ENCODE peak calls at places on chromosomes 12 and 14, in ten cellular contexts. One of them, this sample, is unnamed.

GRCh38 chr14:95407342-95407741 is 87.6 kb upstream of the CLMN start:
- DNase-seq in transverse colon: no peak
- DNase-seq in A549: no peak
- DNase-seq in GM23338: no peak
- DNase-seq in foreskin fibroblast: no peak
- DNase-seq in retinal pigment epithelial cell: no peak
- DNase-seq in fibroblast of the aortic adventitia: no peak
- DNase-seq in CD8-positive, alpha-beta T cell: no peak
- DNase-seq in breast epithelium: no peak
- DNase-seq in AG04450: no peak
- DNase-seq in this sample: no peak

GRCh38 chr12:111435661-111436201 is 30.0 kb downstream of the SH2B3 start:
- DNase-seq in AG04450: no peak
- DNase-seq in GM23338: no peak
- DNase-seq in CD8-positive, alpha-beta T cell: no peak
- DNase-seq in fibroblast of the aortic adventitia: no peak
- DNase-seq in foreskin fibroblast: peak
- DNase-seq in transverse colon: no peak
- DNase-seq in A549: no peak
- DNase-seq in retinal pigment epithelial cell: no peak
- DNase-seq in breast epithelium: no peak
- DNase-seq in this sample: no peak

GRCh38 chr14:100325958-100326357 is 2.8 kb downstream of the SLC25A47 start:
- DNase-seq in AG04450: no peak
- DNase-seq in fibroblast of the aortic adventitia: no peak
- DNase-seq in transverse colon: no peak
- DNase-seq in GM23338: no peak
- DNase-seq in retinal pigment epithelial cell: no peak
- DNase-seq in foreskin fibroblast: no peak
- DNase-seq in breast epithelium: no peak
- DNase-seq in CD8-positive, alpha-beta T cell: no peak
- DNase-seq in A549: no peak
- DNase-seq in this sample: no peak

GRCh38 chr14:101352567-101352966 is 208.7 kb upstream of the DIO3 start:
- DNase-seq in A549: no peak
- DNase-seq in foreskin fibroblast: no peak
- DNase-seq in AG04450: no peak
- DNase-seq in retinal pigment epithelial cell: no peak
- DNase-seq in breast epithelium: no peak
- DNase-seq in GM23338: no peak
- DNase-seq in fibroblast of the aortic adventitia: no peak
- DNase-seq in transverse colon: no peak
- DNase-seq in CD8-positive, alpha-beta T cell: no peak
- DNase-seq in this sample: no peak

GRCh38 chr14:73787760-73788508 is 63.7 kb upstream of the PTGR2 start:
- DNase-seq in AG04450: no peak
- DNase-seq in foreskin fibroblast: peak
- DNase-seq in fibroblast of the aortic adventitia: peak
- DNase-seq in retinal pigment epithelial cell: no peak
- DNase-seq in CD8-positive, alpha-beta T cell: no peak
- DNase-seq in GM23338: no peak
- DNase-seq in transverse colon: no peak
- DNase-seq in breast epithelium: no peak
- DNase-seq in A549: no peak
- DNase-seq in this sample: no peak

GRCh38 chr14:100722367-100722766 is 4.3 kb upstream of the DLK1 start:
- DNase-seq in AG04450: no peak
- DNase-seq in CD8-positive, alpha-beta T cell: no peak
- DNase-seq in GM23338: no peak
- DNase-seq in retinal pigment epithelial cell: no peak
- DNase-seq in fibroblast of the aortic adventitia: no peak
- DNase-seq in foreskin fibroblast: no peak
- DNase-seq in A549: no peak
- DNase-seq in transverse colon: no peak
- DNase-seq in breast epithelium: no peak
- DNase-seq in this sample: no peak

GRCh38 chr12:4273651-4274395 is at the start of gene CCND2:
- DNase-seq in transverse colon: peak
- DNase-seq in retinal pigment epithelial cell: no peak
- DNase-seq in CD8-positive, alpha-beta T cell: peak
- DNase-seq in GM23338: peak
- DNase-seq in fibroblast of the aortic adventitia: peak
- DNase-seq in foreskin fibroblast: peak
- DNase-seq in breast epithelium: no peak
- DNase-seq in A549: peak
- DNase-seq in AG04450: no peak
- DNase-seq in this sample: peak

GRCh38 chr14:49959822-49960408 is 67.0 kb downstream of the ARF6 start:
- DNase-seq in GM23338: no peak
- DNase-seq in fibroblast of the aortic adventitia: no peak
- DNase-seq in retinal pigment epithelial cell: no peak
- DNase-seq in CD8-positive, alpha-beta T cell: no peak
- DNase-seq in transverse colon: peak
- DNase-seq in A549: no peak
- DNase-seq in breast epithelium: no peak
- DNase-seq in foreskin fibroblast: no peak
- DNase-seq in AG04450: no peak
- DNase-seq in this sample: no peak

GRCh38 chr12:129900306-129900705 is 3.5 kb downstream of the TMEM132D start:
- DNase-seq in CD8-positive, alpha-beta T cell: no peak
- DNase-seq in foreskin fibroblast: no peak
- DNase-seq in fibroblast of the aortic adventitia: no peak
- DNase-seq in breast epithelium: no peak
- DNase-seq in retinal pigment epithelial cell: no peak
- DNase-seq in A549: no peak
- DNase-seq in transverse colon: no peak
- DNase-seq in AG04450: no peak
- DNase-seq in GM23338: no peak
- DNase-seq in this sample: no peak

GRCh38 chr12:112424126-112424525 is 5.4 kb downstream of the PTPN11 start:
- DNase-seq in foreskin fibroblast: no peak
- DNase-seq in A549: no peak
- DNase-seq in CD8-positive, alpha-beta T cell: no peak
- DNase-seq in GM23338: no peak
- DNase-seq in AG04450: no peak
- DNase-seq in transverse colon: no peak
- DNase-seq in retinal pigment epithelial cell: no peak
- DNase-seq in breast epithelium: no peak
- DNase-seq in fibroblast of the aortic adventitia: no peak
- DNase-seq in this sample: no peak

GRCh38 chr12:51901121-51901812 is 6.0 kb upstream of the ACVRL1 start:
- DNase-seq in breast epithelium: no peak
- DNase-seq in CD8-positive, alpha-beta T cell: no peak
- DNase-seq in AG04450: no peak
- DNase-seq in fibroblast of the aortic adventitia: no peak
- DNase-seq in foreskin fibroblast: no peak
- DNase-seq in transverse colon: peak
- DNase-seq in retinal pigment epithelial cell: no peak
- DNase-seq in A549: no peak
- DNase-seq in GM23338: no peak
- DNase-seq in this sample: no peak

GRCh38 chr12:30752255-30752654 is 2.5 kb downstream of the CAPRIN2 start:
- DNase-seq in CD8-positive, alpha-beta T cell: no peak
- DNase-seq in transverse colon: no peak
- DNase-seq in retinal pigment epithelial cell: no peak
- DNase-seq in AG04450: no peak
- DNase-seq in fibroblast of the aortic adventitia: no peak
- DNase-seq in breast epithelium: no peak
- DNase-seq in A549: no peak
- DNase-seq in foreskin fibroblast: no peak
- DNase-seq in GM23338: no peak
- DNase-seq in this sample: no peak
- H3K4me3 ChIP-seq in CD8-positive, alpha-beta T cell: no peak
- H3K4me3 ChIP-seq in transverse colon: no peak
- H3K4me3 ChIP-seq in retinal pigment epithelial cell: no peak
- H3K4me3 ChIP-seq in AG04450: no peak
- H3K4me3 ChIP-seq in fibroblast of the aortic adventitia: peak
- H3K4me3 ChIP-seq in breast epithelium: no peak
- H3K4me3 ChIP-seq in A549: no peak
- H3K4me3 ChIP-seq in foreskin fibroblast: no peak
- H3K4me3 ChIP-seq in GM23338: peak
- H3K4me3 ChIP-seq in this sample: no peak

GRCh38 chr14:32693114-32693513 is 245.6 kb upstream of the NPAS3 start:
- DNase-seq in foreskin fibroblast: peak
- DNase-seq in retinal pigment epithelial cell: peak
- DNase-seq in A549: no peak
- DNase-seq in GM23338: peak
- DNase-seq in breast epithelium: no peak
- DNase-seq in AG04450: no peak
- DNase-seq in transverse colon: peak
- DNase-seq in CD8-positive, alpha-beta T cell: no peak
- DNase-seq in fibroblast of the aortic adventitia: peak
- DNase-seq in this sample: peak
- H3K4me3 ChIP-seq in foreskin fibroblast: no peak
- H3K4me3 ChIP-seq in retinal pigment epithelial cell: no peak
- H3K4me3 ChIP-seq in A549: no peak
- H3K4me3 ChIP-seq in GM23338: no peak
- H3K4me3 ChIP-seq in breast epithelium: no peak
- H3K4me3 ChIP-seq in AG04450: no peak
- H3K4me3 ChIP-seq in transverse colon: no peak
- H3K4me3 ChIP-seq in CD8-positive, alpha-beta T cell: no peak
- H3K4me3 ChIP-seq in fibroblast of the aortic adventitia: no peak
- H3K4me3 ChIP-seq in this sample: no peak

GRCh38 chr14:69726761-69727511 is 40.0 kb upstream of the SRSF5 start:
- DNase-seq in retinal pigment epithelial cell: no peak
- DNase-seq in GM23338: peak
- DNase-seq in foreskin fibroblast: peak
- DNase-seq in breast epithelium: peak
- DNase-seq in CD8-positive, alpha-beta T cell: peak
- DNase-seq in AG04450: peak
- DNase-seq in fibroblast of the aortic adventitia: peak
- DNase-seq in A549: peak
- DNase-seq in transverse colon: peak
- DNase-seq in this sample: no peak
- H3K4me3 ChIP-seq in retinal pigment epithelial cell: peak
- H3K4me3 ChIP-seq in GM23338: peak
- H3K4me3 ChIP-seq in foreskin fibroblast: peak
- H3K4me3 ChIP-seq in breast epithelium: peak
- H3K4me3 ChIP-seq in CD8-positive, alpha-beta T cell: peak
- H3K4me3 ChIP-seq in AG04450: peak
- H3K4me3 ChIP-seq in fibroblast of the aortic adventitia: peak
- H3K4me3 ChIP-seq in A549: peak
- H3K4me3 ChIP-seq in transverse colon: peak
- H3K4me3 ChIP-seq in this sample: peak

GRCh38 chr12:118359541-118359915 is 13.2 kb downstream of the TAOK3 start:
- DNase-seq in AG04450: no peak
- DNase-seq in A549: no peak
- DNase-seq in transverse colon: peak
- DNase-seq in foreskin fibroblast: no peak
- DNase-seq in retinal pigment epithelial cell: no peak
- DNase-seq in fibroblast of the aortic adventitia: no peak
- DNase-seq in CD8-positive, alpha-beta T cell: no peak
- DNase-seq in breast epithelium: no peak
- DNase-seq in GM23338: no peak
- DNase-seq in this sample: no peak
- H3K4me3 ChIP-seq in AG04450: no peak
- H3K4me3 ChIP-seq in A549: no peak
- H3K4me3 ChIP-seq in transverse colon: peak
- H3K4me3 ChIP-seq in foreskin fibroblast: no peak
- H3K4me3 ChIP-seq in retinal pigment epithelial cell: no peak
- H3K4me3 ChIP-seq in fibroblast of the aortic adventitia: no peak
- H3K4me3 ChIP-seq in CD8-positive, alpha-beta T cell: peak
- H3K4me3 ChIP-seq in breast epithelium: no peak
- H3K4me3 ChIP-seq in GM23338: no peak
- H3K4me3 ChIP-seq in this sample: no peak

DNA sequence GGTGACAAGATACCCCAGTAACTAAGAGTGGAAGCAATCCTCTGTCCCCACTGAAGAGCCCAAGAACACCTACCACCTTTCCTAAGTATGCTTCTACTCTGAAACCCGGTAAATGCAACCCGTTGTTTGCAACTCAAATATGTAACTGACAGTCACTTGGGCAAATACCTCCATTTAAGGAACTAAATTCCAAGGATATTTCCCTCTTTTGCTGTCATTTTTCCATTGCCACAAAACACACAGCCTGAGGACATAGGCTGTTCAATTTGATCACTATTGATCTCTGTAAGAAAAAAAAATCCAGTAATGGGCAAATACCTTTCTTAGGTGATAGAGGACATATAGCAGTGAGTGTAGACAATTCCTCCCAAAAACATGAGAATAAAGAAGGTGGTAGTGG is 6.6 kb upstream of the PHLDA1 start:
- DNase-seq in A549: no peak
- DNase-seq in transverse colon: no peak
- DNase-seq in retinal pigment epithelial cell: no peak
- DNase-seq in GM23338: no peak
- DNase-seq in fibroblast of the aortic adventitia: no peak
- DNase-seq in AG04450: no peak
- DNase-seq in CD8-positive, alpha-beta T cell: no peak
- DNase-seq in foreskin fibroblast: no peak
- DNase-seq in breast epithelium: no peak
- DNase-seq in this sample: no peak
- H3K4me3 ChIP-seq in A549: no peak
- H3K4me3 ChIP-seq in transverse colon: no peak
- H3K4me3 ChIP-seq in retinal pigment epithelial cell: no peak
- H3K4me3 ChIP-seq in GM23338: no peak
- H3K4me3 ChIP-seq in fibroblast of the aortic adventitia: no peak
- H3K4me3 ChIP-seq in AG04450: no peak
- H3K4me3 ChIP-seq in CD8-positive, alpha-beta T cell: no peak
- H3K4me3 ChIP-seq in foreskin fibroblast: no peak
- H3K4me3 ChIP-seq in breast epithelium: no peak
- H3K4me3 ChIP-seq in this sample: no peak

DNA sequence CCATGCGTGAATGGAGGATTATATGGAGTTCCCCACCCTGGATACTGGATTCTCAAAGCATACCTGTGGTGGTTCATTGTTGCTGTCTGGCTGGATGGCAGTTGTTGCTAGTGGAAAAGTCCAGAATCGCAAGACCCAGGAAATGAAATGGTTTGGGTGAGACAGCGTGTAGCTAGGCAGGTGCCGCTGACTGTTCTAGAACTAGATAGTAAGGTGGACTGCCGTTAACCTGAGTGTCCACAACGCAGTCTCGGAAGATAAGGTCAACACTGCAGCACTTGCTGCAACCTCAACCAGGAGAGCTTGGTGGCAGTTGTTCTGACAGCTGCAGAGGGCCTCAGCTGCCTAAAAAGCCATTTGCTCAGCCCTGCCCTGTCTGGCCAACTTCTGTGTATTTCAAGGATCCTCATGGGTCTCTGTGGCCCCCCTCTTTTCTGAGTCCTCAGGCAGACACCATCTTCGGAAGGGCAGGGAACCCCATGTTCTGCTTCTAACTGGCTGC is 15.5 kb upstream of the IRF2BPL start:
- DNase-seq in retinal pigment epithelial cell: no peak
- DNase-seq in A549: no peak
- DNase-seq in transverse colon: no peak
- DNase-seq in breast epithelium: no peak
- DNase-seq in foreskin fibroblast: no peak
- DNase-seq in fibroblast of the aortic adventitia: no peak
- DNase-seq in GM23338: no peak
- DNase-seq in CD8-positive, alpha-beta T cell: no peak
- DNase-seq in AG04450: no peak
- DNase-seq in this sample: no peak
- H3K4me3 ChIP-seq in retinal pigment epithelial cell: no peak
- H3K4me3 ChIP-seq in A549: no peak
- H3K4me3 ChIP-seq in transverse colon: no peak
- H3K4me3 ChIP-seq in breast epithelium: no peak
- H3K4me3 ChIP-seq in foreskin fibroblast: no peak
- H3K4me3 ChIP-seq in fibroblast of the aortic adventitia: no peak
- H3K4me3 ChIP-seq in GM23338: no peak
- H3K4me3 ChIP-seq in CD8-positive, alpha-beta T cell: no peak
- H3K4me3 ChIP-seq in AG04450: no peak
- H3K4me3 ChIP-seq in this sample: no peak